ENCODE peak calls at places on chromosomes 6 and 20, in seven cellular contexts. W is sigmoid colon, Q is ovary, B is K562, L is A549, X is transverse colon, T is stomach. I is an unnamed sample.

GRCh38 chr20:44392776-44393607 is 37.5 kb downstream of the HNF4A start:
- DNase-seq in W (no peak), Q (peak), B (no peak), L (no peak), X (peak), T (no peak), I (no peak)

GRCh38 chr20:21534453-21534852 is 20.6 kb upstream of the NKX2-2 start:
- DNase-seq in W (no peak), Q (no peak), B (no peak), L (no peak), X (no peak), T (no peak), I (peak)

GRCh38 chr6:164072240-164072666 is 657.7 kb downstream of the QKI start:
- DNase-seq in W (no peak), Q (no peak), B (no peak), L (no peak), X (no peak), T (no peak), I (no peak)

GRCh38 chr6:122622404-122622938 is 12.3 kb downstream of the PKIB start:
- DNase-seq in W (no peak), Q (no peak), B (no peak), L (no peak), X (no peak), T (peak), I (no peak)

GRCh38 chr20:43658723-43659419 is 8.0 kb upstream of the MYBL2 start:
- DNase-seq in W (no peak), Q (no peak), B (peak), L (peak), X (no peak), T (no peak), I (no peak)

GRCh38 chr6:78844899-78845298 is 22.5 kb upstream of the IRAK1BP1 start:
- DNase-seq in W (no peak), Q (no peak), B (no peak), L (no peak), X (no peak), T (no peak), I (no peak)

GRCh38 chr6:44527191-44527960 is 139.9 kb downstream of the CDC5L start:
- DNase-seq in W (no peak), Q (no peak), B (no peak), L (no peak), X (no peak), T (no peak), I (no peak)

GRCh38 chr6:90715093-90715655 is 128.3 kb upstream of the MAP3K7 start:
- DNase-seq in W (no peak), Q (peak), B (no peak), L (no peak), X (no peak), T (no peak), I (peak)

GRCh38 chr20:41006126-41006935 is 22.3 kb upstream of the TOP1 start:
- DNase-seq in W (no peak), Q (no peak), B (no peak), L (no peak), X (no peak), T (no peak), I (no peak)

GRCh38 chr20:3603108-3603507 is 60.1 kb downstream of the GFRA4 start:
- DNase-seq in W (no peak), Q (no peak), B (no peak), L (no peak), X (no peak), T (no peak), I (no peak)

GRCh38 chr20:44959082-44959895 is 908 bp downstream of the TOMM34 start:
- DNase-seq in W (no peak), Q (no peak), B (peak), L (peak), X (peak), T (no peak), I (no peak)

GRCh38 chr6:48564036-48564820 is 453.2 kb upstream of the PTCHD4 start:
- DNase-seq in W (no peak), Q (no peak), B (no peak), L (no peak), X (no peak), T (no peak), I (no peak)

GRCh38 chr6:53066059-53066406 is 829 bp downstream of the FBXO9 start:
- DNase-seq in W (peak), Q (peak), B (peak), L (peak), X (peak), T (peak), I (peak)

GRCh38 chr20:36880741-36881250 is 4.9 kb downstream of the TLDC2 start:
- DNase-seq in W (no peak), Q (no peak), B (no peak), L (no peak), X (no peak), T (no peak), I (no peak)

GRCh38 chr20:57716202-57716601 is 6.4 kb upstream of the PMEPA1 start:
- DNase-seq in W (no peak), Q (no peak), B (no peak), L (no peak), X (no peak), T (no peak), I (no peak)

GRCh38 chr20:32458061-32458836 is 100.1 kb downstream of the ASXL1 start:
- DNase-seq in W (peak), Q (peak), B (no peak), L (no peak), X (no peak), T (no peak), I (no peak)

GRCh38 chr6:14074723-14075503 is 42.7 kb upstream of the CD83 start:
- DNase-seq in W (no peak), Q (no peak), B (no peak), L (peak), X (no peak), T (no peak), I (no peak)

GRCh38 chr20:25254986-25255680 is 7.2 kb downstream of the PYGB start:
- DNase-seq in W (no peak), Q (no peak), B (no peak), L (no peak), X (peak), T (peak), I (no peak)

GRCh38 chr20:43726811-43727338 is at the start of gene GTSF1L:
- DNase-seq in W (no peak), Q (no peak), B (no peak), L (no peak), X (no peak), T (no peak), I (no peak)

GRCh38 chr6:105601541-105602174 is 198.8 kb upstream of the PREP start:
- DNase-seq in W (peak), Q (peak), B (peak), L (peak), X (peak), T (peak), I (peak)

GRCh38 chr20:38044685-38045084 is 11.1 kb downstream of the RPRD1B start:
- DNase-seq in W (no peak), Q (no peak), B (no peak), L (no peak), X (no peak), T (no peak), I (no peak)

GRCh38 chr6:146791930-146792329 is 193.2 kb downstream of the ADGB start:
- DNase-seq in W (no peak), Q (no peak), B (no peak), L (no peak), X (no peak), T (no peak), I (no peak)

GRCh38 chr20:9458075-9458818 is 56.1 kb upstream of the LAMP5 start:
- DNase-seq in W (no peak), Q (no peak), B (peak), L (peak), X (no peak), T (peak), I (no peak)

GRCh38 chr20:51930775-51931174 is 128.5 kb upstream of the SALL4 start:
- DNase-seq in W (no peak), Q (no peak), B (peak), L (peak), X (no peak), T (no peak), I (no peak)

GRCh38 chr6:7991992-7992815 is 72.0 kb downstream of the BLOC1S5 start:
- DNase-seq in W (peak), Q (no peak), B (peak), L (peak), X (no peak), T (no peak), I (no peak)
- H3K4me3 ChIP-seq in W (no peak), Q (no peak), B (no peak), L (no peak), X (no peak), T (no peak), I (no peak)

DNA sequence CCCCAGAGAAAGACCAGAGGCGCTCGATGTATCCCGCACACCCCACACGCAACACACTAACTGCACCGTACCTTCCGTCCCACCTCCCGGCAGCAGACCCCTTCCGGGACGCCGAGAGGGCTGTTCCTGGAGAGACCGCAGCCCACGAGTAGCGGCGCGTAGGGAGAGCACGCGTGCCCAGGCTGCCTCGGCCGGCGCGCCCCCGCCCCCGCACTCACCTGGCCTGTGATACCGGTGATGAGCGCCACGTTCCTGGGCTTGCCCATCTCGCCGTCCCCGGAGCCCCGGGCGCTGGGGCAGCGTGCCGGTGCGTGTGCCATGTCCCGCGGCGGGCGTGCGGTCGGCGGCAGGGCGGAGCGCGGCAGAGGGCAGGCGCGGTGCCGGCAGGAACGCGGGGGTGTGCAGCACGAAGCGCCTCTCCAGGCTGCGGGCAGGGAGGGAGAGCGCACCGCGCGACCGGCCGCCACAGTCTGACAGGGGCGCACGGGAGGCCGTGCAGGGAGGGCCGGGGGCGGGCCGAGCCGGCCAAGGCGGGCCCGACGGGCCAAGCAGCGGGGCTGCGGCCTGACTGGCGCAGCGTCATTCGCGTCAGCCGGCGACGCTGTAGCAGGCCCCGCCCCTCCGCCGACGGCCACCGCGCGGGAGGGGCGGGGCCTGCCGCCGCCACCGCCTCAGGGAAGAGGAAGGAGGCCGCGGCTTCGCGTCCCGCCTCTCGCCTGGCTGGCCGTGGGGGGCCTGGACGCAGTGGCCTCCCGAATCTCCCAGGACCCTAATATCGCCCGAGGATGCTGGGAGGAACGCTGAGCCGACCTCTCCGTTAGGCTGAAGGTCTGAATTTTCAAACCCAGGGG is at the start of gene GMDS:
- DNase-seq in W (peak), Q (peak), B (peak), L (peak), X (peak), T (peak), I (peak)
- TF ChIP-seq EP300 in W (no peak), Q (peak), B (no peak), L (no peak), X (no peak), T (no peak), I (no peak)

GRCh38 chr6:31836676-31837611 is 9.4 kb downstream of the HSPA1B start:
- DNase-seq in W (no peak), Q (no peak), B (peak), L (no peak), X (peak), T (no peak), I (no peak)

GRCh38 chr6:31834704-31835375 is 7.3 kb downstream of the HSPA1B start:
- DNase-seq in W (peak), Q (peak), B (peak), L (peak), X (peak), T (peak), I (peak)

GRCh38 chr6:31836036-31836675 is 8.6 kb downstream of the HSPA1B start:
- DNase-seq in W (no peak), Q (no peak), B (no peak), L (no peak), X (no peak), T (no peak), I (no peak)

GRCh38 chr6:31838968-31839367 is 11.4 kb downstream of the HSPA1B start:
- DNase-seq in W (no peak), Q (no peak), B (no peak), L (no peak), X (no peak), T (no peak), I (no peak)

GRCh38 chr6:31837612-31838553 is 10.3 kb downstream of the HSPA1B start:
- DNase-seq in W (no peak), Q (no peak), B (no peak), L (no peak), X (no peak), T (no peak), I (no peak)
- H3K4me3 ChIP-seq in W (no peak), Q (no peak), B (peak), L (peak), X (no peak), T (peak), I (peak)

GRCh38 chr6:151999194-151999593 is 191.7 kb downstream of the ESR1 start:
- DNase-seq in W (no peak), Q (no peak), B (no peak), L (no peak), X (no peak), T (no peak), I (no peak)
- TF ChIP-seq EP300 in W (no peak), Q (no peak), B (no peak), L (no peak), X (no peak), T (no peak), I (no peak)

GRCh38 chr6:11197846-11198245 is 34.6 kb downstream of the NEDD9 start:
- DNase-seq in W (no peak), Q (no peak), B (no peak), L (no peak), X (no peak), T (no peak), I (no peak)

GRCh38 chr6:11196511-11197174 is 35.8 kb downstream of the NEDD9 start:
- DNase-seq in W (no peak), Q (no peak), B (no peak), L (no peak), X (no peak), T (no peak), I (no peak)

GRCh38 chr6:11194399-11195274 is 37.8 kb downstream of the NEDD9 start:
- DNase-seq in W (no peak), Q (no peak), B (no peak), L (peak), X (no peak), T (no peak), I (no peak)

GRCh38 chr6:11198663-11199603 is 33.5 kb downstream of the NEDD9 start:
- DNase-seq in W (no peak), Q (no peak), B (no peak), L (no peak), X (no peak), T (no peak), I (no peak)

GRCh38 chr6:11197175-11197535 is 35.3 kb downstream of the NEDD9 start:
- DNase-seq in W (no peak), Q (no peak), B (no peak), L (no peak), X (no peak), T (no peak), I (no peak)
- H3K4me3 ChIP-seq in W (no peak), Q (no peak), B (no peak), L (no peak), X (no peak), T (no peak), I (no peak)

GRCh38 chr6:129801909-129802308 is 59.2 kb downstream of the TMEM244 start:
- DNase-seq in W (no peak), Q (no peak), B (no peak), L (no peak), X (peak), T (no peak), I (no peak)
- TF ChIP-seq EP300 in W (no peak), Q (no peak), B (no peak), L (no peak), X (no peak), T (no peak), I (no peak)

GRCh38 chr6:16849280-16850210 is 88.3 kb upstream of the ATXN1 start:
- DNase-seq in W (no peak), Q (no peak), B (no peak), L (peak), X (peak), T (no peak), I (peak)

GRCh38 chr6:16851044-16851540 is 89.8 kb upstream of the ATXN1 start:
- DNase-seq in W (no peak), Q (no peak), B (no peak), L (no peak), X (no peak), T (no peak), I (no peak)

GRCh38 chr6:16854986-16855385 is 93.7 kb upstream of the ATXN1 start:
- DNase-seq in W (no peak), Q (no peak), B (no peak), L (no peak), X (no peak), T (no peak), I (no peak)

GRCh38 chr6:16850332-16851022 is 89.2 kb upstream of the ATXN1 start:
- DNase-seq in W (no peak), Q (no peak), B (no peak), L (no peak), X (no peak), T (no peak), I (no peak)

DNA sequence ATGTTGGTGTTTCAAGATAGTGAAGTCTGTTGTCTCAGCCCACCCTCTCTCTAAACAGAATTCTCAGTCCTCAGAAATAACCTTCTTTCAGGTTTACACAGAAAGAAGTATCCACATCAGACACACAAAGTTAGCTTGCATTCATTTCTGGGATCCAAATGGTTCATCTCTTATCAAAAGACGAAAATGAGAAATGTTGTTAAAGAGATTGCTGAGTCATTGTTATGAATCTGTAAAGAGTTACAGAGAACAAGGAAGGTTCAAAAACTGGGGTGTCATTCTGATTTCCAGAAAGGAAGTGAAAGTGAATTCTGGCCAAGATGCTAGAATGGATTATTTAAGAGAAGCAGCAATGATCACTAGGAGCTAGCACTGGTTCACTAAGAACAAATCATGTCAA is 90.5 kb upstream of the ATXN1 start:
- DNase-seq in W (no peak), Q (no peak), B (no peak), L (no peak), X (no peak), T (no peak), I (no peak)
- H3K4me3 ChIP-seq in W (no peak), Q (no peak), B (no peak), L (no peak), X (no peak), T (no peak), I (no peak)

DNA sequence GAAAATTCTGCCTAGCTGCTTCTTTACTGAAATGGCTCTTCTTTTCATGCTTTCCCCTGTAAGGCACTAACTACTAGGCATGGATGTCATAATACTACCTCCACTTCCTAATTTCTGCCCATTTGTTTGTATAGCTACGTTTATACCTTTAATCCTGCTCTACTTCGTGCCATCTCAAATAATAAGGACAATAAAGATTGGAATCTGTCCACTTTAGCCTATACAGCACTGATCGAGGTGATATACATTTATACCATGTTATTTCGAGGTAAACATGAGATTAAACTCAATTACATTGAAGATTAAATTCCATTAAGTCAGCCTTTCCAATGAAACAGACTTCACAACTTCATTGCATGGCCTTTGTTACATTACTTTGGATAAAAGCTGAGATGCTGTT is 390.6 kb upstream of the MARCKS start:
- DNase-seq in W (no peak), Q (no peak), B (no peak), L (no peak), X (no peak), T (no peak), I (no peak)
- TF ChIP-seq EP300 in W (no peak), Q (no peak), B (no peak), L (no peak), X (no peak), T (no peak), I (no peak)

I was measured in upper lobe of left lung.